ENCODE peak calls at places on chromosomes 16 and 17, in ten cellular contexts. J is AG20443, U is AG09309, T is cardiac muscle cell, D is tibial nerve, V is EH, Y is GM23248, P is psoas muscle, I is brain pericyte, R is aorta. B is an unnamed sample.

GRCh38 chr17:78889525-78889924 is 13.5 kb downstream of the CEP295NL start:
- DNase-seq in I (no peak), T (no peak), Y (no peak), V (no peak), R (no peak), U (no peak), P (no peak), J (no peak), D (no peak), B (no peak)

GRCh38 chr17:35541434-35541833 is 4.0 kb upstream of the SLFN12L start:
- DNase-seq in U (no peak), D (no peak), I (no peak), R (no peak), T (no peak), J (no peak), P (no peak), V (no peak), Y (no peak), B (no peak)

GRCh38 chr17:78356163-78356713 is 3.6 kb downstream of the SOCS3 start:
- DNase-seq in V (peak; percentile 95), J (peak; percentile 35), I (no peak), R (no peak), U (no peak), P (no peak), T (peak; percentile 71), Y (peak; percentile 93), D (no peak), B (no peak)

GRCh38 chr16:11675561-11676511 is 7.6 kb downstream of the SNN start:
- DNase-seq in T (no peak), D (no peak), V (no peak), P (peak; percentile 89), Y (no peak), U (no peak), R (peak; percentile 73), J (no peak), I (no peak), B (peak; percentile 81)

GRCh38 chr17:63476857-63477470 is at the start of gene ACE:
- DNase-seq in T (peak; percentile 25), R (no peak), D (no peak), U (no peak), J (peak; percentile 62), I (no peak), P (peak; percentile 40), V (peak; percentile 37), Y (peak; percentile 65), B (peak; percentile 60)

GRCh38 chr16:1493746-1494094 is 560 bp downstream of the TELO2 start:
- DNase-seq in I (no peak), Y (peak; percentile 61), R (peak; percentile 80), U (no peak), P (no peak), J (peak; percentile 46), D (no peak), V (peak; percentile 22), T (no peak), B (no peak)

GRCh38 chr16:67961551-67961957 is 6.9 kb downstream of the SLC12A4 start:
- DNase-seq in Y (no peak), D (no peak), P (peak; percentile 44), V (no peak), J (no peak), U (no peak), I (no peak), T (no peak), R (peak; percentile 64), B (no peak)

GRCh38 chr16:57981636-57982035 is 10.7 kb upstream of the CNGB1 start:
- DNase-seq in U (no peak), D (no peak), J (no peak), R (peak; percentile 4), V (no peak), P (no peak), Y (no peak), T (no peak), I (no peak), B (no peak)

GRCh38 chr17:1880851-1881630 is 51.2 kb downstream of the RPA1 start:
- DNase-seq in P (no peak), U (no peak), R (no peak), D (no peak), Y (peak; percentile 37), J (peak; percentile 27), V (peak; percentile 12), T (peak; percentile 29), I (no peak), B (no peak)

GRCh38 chr16:88647178-88648070 is 3.4 kb downstream of the CYBA start:
- DNase-seq in D (no peak), Y (no peak), P (no peak), T (no peak), U (no peak), I (no peak), V (no peak), J (no peak), R (no peak), B (no peak)

GRCh38 chr16:75497558-75497957 is 2.3 kb upstream of the CHST6 start:
- DNase-seq in U (no peak), D (no peak), T (no peak), I (no peak), Y (peak; percentile 30), P (no peak), V (no peak), R (no peak), J (peak; percentile 12), B (no peak)